ENCODE peak calls at places on chromosomes 2 and 18, in four cellular contexts. One of them, this sample, is unnamed.

GRCh38 chr2:238069021-238069709 is 8.4 kb downstream of the SCLY start:
- DNase-seq in NCI-H1694: no peak
- DNase-seq in iPS-NIHi11: no peak
- DNase-seq in SK-N-SH: no peak
- DNase-seq in this sample: peak

GRCh38 chr2:80238692-80239469 is 65.7 kb downstream of the LRRTM1 start:
- DNase-seq in iPS-NIHi11: peak
- DNase-seq in NCI-H1694: peak
- DNase-seq in SK-N-SH: peak
- DNase-seq in this sample: peak

GRCh38 chr2:199309973-199310372 is 147.8 kb downstream of the SATB2 start:
- DNase-seq in iPS-NIHi11: no peak
- DNase-seq in NCI-H1694: peak
- DNase-seq in SK-N-SH: no peak
- DNase-seq in this sample: no peak

GRCh38 chr2:186508263-186508662 is 22.2 kb downstream of the ZC3H15 start:
- DNase-seq in SK-N-SH: no peak
- DNase-seq in NCI-H1694: no peak
- DNase-seq in iPS-NIHi11: no peak
- DNase-seq in this sample: no peak

GRCh38 chr2:140873915-140874531 is 1256.8 kb downstream of the LRP1B start:
- DNase-seq in NCI-H1694: no peak
- DNase-seq in SK-N-SH: no peak
- DNase-seq in iPS-NIHi11: no peak
- DNase-seq in this sample: no peak

GRCh38 chr18:61842146-61842545 is 50.7 kb downstream of the RNF152 start:
- DNase-seq in iPS-NIHi11: no peak
- DNase-seq in SK-N-SH: no peak
- DNase-seq in NCI-H1694: no peak
- DNase-seq in this sample: no peak

GRCh38 chr2:222424281-222424728 is at the start of gene SGPP2:
- DNase-seq in NCI-H1694: no peak
- DNase-seq in iPS-NIHi11: peak
- DNase-seq in SK-N-SH: no peak
- DNase-seq in this sample: peak

GRCh38 chr18:11309172-11309571 is 159.8 kb upstream of the PIEZO2 start:
- DNase-seq in SK-N-SH: no peak
- DNase-seq in NCI-H1694: no peak
- DNase-seq in iPS-NIHi11: no peak
- DNase-seq in this sample: no peak

GRCh38 chr18:10230072-10230471 is 224.4 kb upstream of the APCDD1 start:
- DNase-seq in SK-N-SH: no peak
- DNase-seq in iPS-NIHi11: peak
- DNase-seq in NCI-H1694: no peak
- DNase-seq in this sample: no peak

GRCh38 chr2:128358941-128359731 is 40.5 kb upstream of the HS6ST1 start:
- DNase-seq in SK-N-SH: no peak
- DNase-seq in NCI-H1694: no peak
- DNase-seq in iPS-NIHi11: no peak
- DNase-seq in this sample: peak

GRCh38 chr2:231011526-231011925 is 15.6 kb downstream of the SPATA3 start:
- DNase-seq in SK-N-SH: no peak
- DNase-seq in NCI-H1694: no peak
- DNase-seq in iPS-NIHi11: no peak
- DNase-seq in this sample: no peak

GRCh38 chr18:35982404-35983114 is 10.1 kb downstream of the RMP24 start:
- DNase-seq in iPS-NIHi11: no peak
- DNase-seq in NCI-H1694: no peak
- DNase-seq in SK-N-SH: no peak
- DNase-seq in this sample: no peak

GRCh38 chr18:10949655-10950054 is 199.7 kb downstream of the PIEZO2 start:
- DNase-seq in iPS-NIHi11: no peak
- DNase-seq in NCI-H1694: no peak
- DNase-seq in SK-N-SH: no peak
- DNase-seq in this sample: no peak

GRCh38 chr18:45423664-45424063 is 191.6 kb upstream of the SLC14A2 start:
- DNase-seq in SK-N-SH: no peak
- DNase-seq in NCI-H1694: peak
- DNase-seq in iPS-NIHi11: no peak
- DNase-seq in this sample: no peak

GRCh38 chr2:33208400-33208799 is 261.6 kb downstream of the LTBP1 start:
- DNase-seq in SK-N-SH: no peak
- DNase-seq in NCI-H1694: no peak
- DNase-seq in iPS-NIHi11: no peak
- DNase-seq in this sample: peak

GRCh38 chr2:21019678-21020021 is 24.2 kb downstream of the APOB start:
- DNase-seq in iPS-NIHi11: no peak
- DNase-seq in SK-N-SH: no peak
- DNase-seq in NCI-H1694: no peak
- DNase-seq in this sample: no peak

GRCh38 chr2:164721425-164721824 is 100.1 kb upstream of the GRB14 start:
- DNase-seq in NCI-H1694: no peak
- DNase-seq in iPS-NIHi11: no peak
- DNase-seq in SK-N-SH: no peak
- DNase-seq in this sample: no peak

GRCh38 chr2:127107622-127107999 is 657 bp upstream of the BIN1 start:
- DNase-seq in NCI-H1694: peak
- DNase-seq in SK-N-SH: no peak
- DNase-seq in iPS-NIHi11: peak
- DNase-seq in this sample: peak

GRCh38 chr2:74481961-74482800 is 617 bp downstream of the CCDC142 start:
- DNase-seq in SK-N-SH: peak
- DNase-seq in iPS-NIHi11: peak
- DNase-seq in NCI-H1694: no peak
- DNase-seq in this sample: peak

GRCh38 chr18:28594034-28594433 is 417.1 kb upstream of the CDH2 start:
- DNase-seq in NCI-H1694: no peak
- DNase-seq in iPS-NIHi11: no peak
- DNase-seq in SK-N-SH: no peak
- DNase-seq in this sample: no peak

GRCh38 chr2:16747706-16748105 is 82.1 kb upstream of the CYRIA start:
- DNase-seq in iPS-NIHi11: no peak
- DNase-seq in NCI-H1694: no peak
- DNase-seq in SK-N-SH: no peak
- DNase-seq in this sample: no peak

GRCh38 chr2:9736008-9736407 is 105.2 kb upstream of the YWHAQ start:
- DNase-seq in iPS-NIHi11: no peak
- DNase-seq in SK-N-SH: no peak
- DNase-seq in NCI-H1694: no peak
- DNase-seq in this sample: no peak

GRCh38 chr2:230687498-230687897 is 25.1 kb upstream of the CAB39 start:
- DNase-seq in NCI-H1694: no peak
- DNase-seq in iPS-NIHi11: no peak
- DNase-seq in SK-N-SH: no peak
- DNase-seq in this sample: no peak

GRCh38 chr2:30621836-30622235 is 174.8 kb downstream of the LCLAT1 start:
- DNase-seq in iPS-NIHi11: no peak
- DNase-seq in SK-N-SH: no peak
- DNase-seq in NCI-H1694: no peak
- DNase-seq in this sample: no peak

This sample was measured in H7.